ENCODE peak calls at places on chromosomes 16 and 17, in seven cellular contexts. J, E, K, B, A, U and X are unnamed samples.

GRCh38 chr17:39794249-39794970 is 56.7 kb downstream of the GRB7 start:
- DNase-seq in J (no peak), E (no peak), K (no peak), B (no peak), A (peak; percentile 84), U (no peak), X (no peak)

GRCh38 chr17:48757524-48757961 is 29.0 kb upstream of the HOXB13 start:
- DNase-seq in J (no peak), E (peak; percentile 70), K (no peak), B (no peak), A (no peak), U (no peak), X (peak; percentile 50)

GRCh38 chr17:64466019-64466735 is 17.3 kb downstream of the MILR1 start:
- DNase-seq in J (no peak), E (no peak), K (no peak), B (no peak), A (no peak), U (no peak), X (no peak)

GRCh38 chr16:4800290-4801041 is 2.0 kb downstream of the ROGDI start:
- DNase-seq in J (no peak), E (no peak), K (no peak), B (peak; percentile 84), A (no peak), U (no peak), X (peak; percentile 79)

GRCh38 chr17:46796524-46796923 is 22.0 kb downstream of the WNT3 start:
- DNase-seq in J (no peak), E (no peak), K (no peak), B (no peak), A (no peak), U (no peak), X (no peak)

GRCh38 chr17:35167046-35167445 is 19.4 kb downstream of the UNC45B start:
- DNase-seq in J (no peak), E (no peak), K (no peak), B (no peak), A (no peak), U (no peak), X (no peak)

GRCh38 chr17:81396722-81397313 is 1.6 kb downstream of the BAHCC1 start:
- DNase-seq in J (peak; percentile 76), E (peak; percentile 28), K (no peak), B (peak; percentile 74), A (peak; percentile 50), U (no peak), X (peak; percentile 60)

GRCh38 chr16:57004387-57005250 is 15.3 kb downstream of the NLRC5 start:
- DNase-seq in J (no peak), E (no peak), K (no peak), B (no peak), A (no peak), U (no peak), X (no peak)

GRCh38 chr17:67420994-67421393 is 43.9 kb downstream of the PITPNC1 start:
- DNase-seq in J (no peak), E (no peak), K (no peak), B (no peak), A (no peak), U (no peak), X (peak; percentile 41)

GRCh38 chr17:50051082-50051576 is 4.8 kb upstream of the ITGA3 start:
- DNase-seq in J (no peak), E (peak; percentile 74), K (peak; percentile 50), B (peak; percentile 36), A (no peak), U (no peak), X (no peak)

GRCh38 chr17:17663160-17664072 is 17.8 kb upstream of the RAI1 start:
- DNase-seq in J (peak; percentile 77), E (peak; percentile 95), K (peak; percentile 82), B (peak; percentile 98), A (peak; percentile 85), U (peak; percentile 65), X (peak; percentile 43)

GRCh38 chr17:13957636-13958035 is 111.7 kb upstream of the COX10 start:
- DNase-seq in J (no peak), E (peak; percentile 42), K (no peak), B (no peak), A (no peak), U (no peak), X (no peak)

GRCh38 chr17:29732613-29733012 is 109.9 kb upstream of the CORO6 start:
- DNase-seq in J (no peak), E (no peak), K (no peak), B (no peak), A (no peak), U (no peak), X (no peak)

GRCh38 chr17:82301916-82302497 is 15.4 kb downstream of the CD7 start:
- DNase-seq in J (no peak), E (no peak), K (no peak), B (no peak), A (peak; percentile 74), U (no peak), X (no peak)

GRCh38 chr16:31427441-31428276 is 501 bp downstream of the COX6A2 start:
- DNase-seq in J (peak; percentile 37), E (peak; percentile 23), K (peak; percentile 67), B (no peak), A (peak; percentile 62), U (no peak), X (peak; percentile 47)

GRCh38 chr17:68061512-68062313 is 26.2 kb downstream of the KPNA2 start:
- DNase-seq in J (no peak), E (peak; percentile 44), K (no peak), B (no peak), A (no peak), U (no peak), X (no peak)

GRCh38 chr17:10821062-10821461 is 16.8 kb downstream of the PIRT start:
- DNase-seq in J (no peak), E (no peak), K (no peak), B (no peak), A (no peak), U (no peak), X (no peak)

GRCh38 chr17:33523577-33523981 is 230.5 kb upstream of the ASIC2 start:
- DNase-seq in J (no peak), E (peak; percentile 29), K (no peak), B (no peak), A (no peak), U (no peak), X (peak; percentile 20)

GRCh38 chr17:59435238-59435637 is 103.8 kb downstream of the YPEL2 start:
- DNase-seq in J (no peak), E (peak; percentile 68), K (no peak), B (no peak), A (peak; percentile 85), U (no peak), X (no peak)

GRCh38 chr16:81601008-81601428 is 156.4 kb downstream of the CMIP start:
- DNase-seq in J (no peak), E (peak; percentile 54), K (no peak), B (no peak), A (no peak), U (no peak), X (no peak)